ENCODE peak calls at places on chromosomes 3 and 15, in seven cellular contexts. One of them, this sample, is unnamed.

GRCh38 chr3:12235691-12236090 is 53.2 kb upstream of the PPARG start:
- DNase-seq in HTR-8/SVneo: peak
- DNase-seq in omental fat pad: no peak
- DNase-seq in mammary epithelial cell: peak
- DNase-seq in ovary: no peak
- DNase-seq in NCI-H748 treated with DMSO at 0.1 percent for 48 hours: no peak
- DNase-seq in AG08395: peak
- DNase-seq in this sample: no peak

GRCh38 chr15:52765779-52766178 is 24.4 kb downstream of the ONECUT1 start:
- DNase-seq in NCI-H748 treated with DMSO at 0.1 percent for 48 hours: no peak
- DNase-seq in omental fat pad: no peak
- DNase-seq in ovary: no peak
- DNase-seq in AG08395: peak
- DNase-seq in HTR-8/SVneo: no peak
- DNase-seq in mammary epithelial cell: no peak
- DNase-seq in this sample: peak

GRCh38 chr3:196603683-196604082 is 35.2 kb downstream of the FBXO45 start:
- DNase-seq in ovary: no peak
- DNase-seq in omental fat pad: no peak
- DNase-seq in NCI-H748 treated with DMSO at 0.1 percent for 48 hours: no peak
- DNase-seq in HTR-8/SVneo: no peak
- DNase-seq in mammary epithelial cell: no peak
- DNase-seq in AG08395: no peak
- DNase-seq in this sample: no peak

GRCh38 chr3:112143689-112144088 is 10.6 kb upstream of the GCSAM start:
- DNase-seq in omental fat pad: no peak
- DNase-seq in ovary: no peak
- DNase-seq in NCI-H748 treated with DMSO at 0.1 percent for 48 hours: no peak
- DNase-seq in mammary epithelial cell: no peak
- DNase-seq in HTR-8/SVneo: no peak
- DNase-seq in AG08395: no peak
- DNase-seq in this sample: no peak

GRCh38 chr3:189838291-189838690 is 207.1 kb downstream of the TP63 start:
- DNase-seq in ovary: no peak
- DNase-seq in HTR-8/SVneo: no peak
- DNase-seq in NCI-H748 treated with DMSO at 0.1 percent for 48 hours: no peak
- DNase-seq in AG08395: no peak
- DNase-seq in mammary epithelial cell: no peak
- DNase-seq in omental fat pad: no peak
- DNase-seq in this sample: no peak

GRCh38 chr15:50109086-50109987 is 9.7 kb downstream of the ATP8B4 start:
- DNase-seq in HTR-8/SVneo: no peak
- DNase-seq in omental fat pad: no peak
- DNase-seq in NCI-H748 treated with DMSO at 0.1 percent for 48 hours: no peak
- DNase-seq in AG08395: no peak
- DNase-seq in ovary: no peak
- DNase-seq in mammary epithelial cell: peak
- DNase-seq in this sample: no peak

GRCh38 chr3:170621256-170621655 is 35.4 kb upstream of the SLC7A14 start:
- DNase-seq in omental fat pad: no peak
- DNase-seq in HTR-8/SVneo: no peak
- DNase-seq in NCI-H748 treated with DMSO at 0.1 percent for 48 hours: no peak
- DNase-seq in mammary epithelial cell: no peak
- DNase-seq in AG08395: no peak
- DNase-seq in ovary: no peak
- DNase-seq in this sample: no peak

GRCh38 chr3:52246264-52246620 is 683 bp downstream of the PPM1M start:
- DNase-seq in ovary: no peak
- DNase-seq in NCI-H748 treated with DMSO at 0.1 percent for 48 hours: no peak
- DNase-seq in mammary epithelial cell: no peak
- DNase-seq in HTR-8/SVneo: no peak
- DNase-seq in AG08395: no peak
- DNase-seq in omental fat pad: no peak
- DNase-seq in this sample: no peak

GRCh38 chr3:39808467-39809180 is 785 bp upstream of the MYRIP start:
- DNase-seq in NCI-H748 treated with DMSO at 0.1 percent for 48 hours: no peak
- DNase-seq in ovary: peak
- DNase-seq in mammary epithelial cell: no peak
- DNase-seq in omental fat pad: no peak
- DNase-seq in AG08395: no peak
- DNase-seq in HTR-8/SVneo: no peak
- DNase-seq in this sample: no peak

GRCh38 chr3:48248095-48248863 is 7.4 kb downstream of the ZNF589 start:
- DNase-seq in HTR-8/SVneo: no peak
- DNase-seq in ovary: no peak
- DNase-seq in NCI-H748 treated with DMSO at 0.1 percent for 48 hours: no peak
- DNase-seq in AG08395: peak
- DNase-seq in mammary epithelial cell: no peak
- DNase-seq in omental fat pad: no peak
- DNase-seq in this sample: no peak

GRCh38 chr3:100500320-100500880 is 8.0 kb downstream of the TMEM45A start:
- DNase-seq in ovary: no peak
- DNase-seq in omental fat pad: no peak
- DNase-seq in AG08395: no peak
- DNase-seq in HTR-8/SVneo: no peak
- DNase-seq in NCI-H748 treated with DMSO at 0.1 percent for 48 hours: no peak
- DNase-seq in mammary epithelial cell: no peak
- DNase-seq in this sample: no peak

GRCh38 chr3:165712382-165712781 is 124.8 kb downstream of the BCHE start:
- DNase-seq in NCI-H748 treated with DMSO at 0.1 percent for 48 hours: no peak
- DNase-seq in HTR-8/SVneo: no peak
- DNase-seq in omental fat pad: no peak
- DNase-seq in AG08395: no peak
- DNase-seq in mammary epithelial cell: no peak
- DNase-seq in ovary: no peak
- DNase-seq in this sample: no peak

GRCh38 chr3:177191108-177191779 is 6.0 kb downstream of the TBL1XR1 start:
- DNase-seq in NCI-H748 treated with DMSO at 0.1 percent for 48 hours: no peak
- DNase-seq in mammary epithelial cell: no peak
- DNase-seq in HTR-8/SVneo: no peak
- DNase-seq in AG08395: no peak
- DNase-seq in ovary: no peak
- DNase-seq in omental fat pad: no peak
- DNase-seq in this sample: peak

GRCh38 chr3:157447026-157447694 is 10.5 kb downstream of the PTX3 start:
- DNase-seq in AG08395: peak
- DNase-seq in mammary epithelial cell: peak
- DNase-seq in HTR-8/SVneo: peak
- DNase-seq in omental fat pad: no peak
- DNase-seq in ovary: no peak
- DNase-seq in NCI-H748 treated with DMSO at 0.1 percent for 48 hours: no peak
- DNase-seq in this sample: no peak

GRCh38 chr3:194244167-194244566 is 107.0 kb downstream of the CPN2 start:
- DNase-seq in AG08395: no peak
- DNase-seq in NCI-H748 treated with DMSO at 0.1 percent for 48 hours: no peak
- DNase-seq in mammary epithelial cell: no peak
- DNase-seq in ovary: no peak
- DNase-seq in HTR-8/SVneo: no peak
- DNase-seq in omental fat pad: no peak
- DNase-seq in this sample: no peak

GRCh38 chr3:2643606-2644005 is 466.6 kb downstream of the IL5RA start:
- DNase-seq in HTR-8/SVneo: no peak
- DNase-seq in ovary: no peak
- DNase-seq in omental fat pad: no peak
- DNase-seq in NCI-H748 treated with DMSO at 0.1 percent for 48 hours: no peak
- DNase-seq in AG08395: no peak
- DNase-seq in mammary epithelial cell: no peak
- DNase-seq in this sample: no peak

GRCh38 chr15:45795487-45796069 is 160.7 kb downstream of the SQOR start:
- DNase-seq in mammary epithelial cell: peak
- DNase-seq in NCI-H748 treated with DMSO at 0.1 percent for 48 hours: peak
- DNase-seq in ovary: no peak
- DNase-seq in AG08395: peak
- DNase-seq in omental fat pad: no peak
- DNase-seq in HTR-8/SVneo: peak
- DNase-seq in this sample: peak

GRCh38 chr3:61601831-61602230 is 40.5 kb downstream of the PTPRG start:
- DNase-seq in omental fat pad: no peak
- DNase-seq in AG08395: peak
- DNase-seq in HTR-8/SVneo: no peak
- DNase-seq in ovary: no peak
- DNase-seq in NCI-H748 treated with DMSO at 0.1 percent for 48 hours: no peak
- DNase-seq in mammary epithelial cell: no peak
- DNase-seq in this sample: no peak

GRCh38 chr3:52891615-52892081 is 5.7 kb downstream of the STIMATE start:
- DNase-seq in HTR-8/SVneo: no peak
- DNase-seq in omental fat pad: no peak
- DNase-seq in AG08395: peak
- DNase-seq in ovary: no peak
- DNase-seq in mammary epithelial cell: no peak
- DNase-seq in NCI-H748 treated with DMSO at 0.1 percent for 48 hours: no peak
- DNase-seq in this sample: no peak